ENCODE peak calls at places on chromosomes 1 and 21, in ten cellular contexts. One of them, this sample, is unnamed.

GRCh38 chr1:41480204-41481108 is 4.0 kb downstream of the EDN2 start:
- DNase-seq in esophagus squamous epithelium: no peak
- DNase-seq in stimulated activated CD8-positive, alpha-beta memory T cell treated with anti-CD3 and anti-CD28 coated beads, Interleukin-2, amount 100 ng/mL, for 48 hours: no peak
- DNase-seq in iPS-NIHi11: no peak
- DNase-seq in AML-193: no peak
- DNase-seq in foreskin fibroblast: no peak
- DNase-seq in stimulated activated CD4-positive, alpha-beta T cell treated with anti-CD3 and anti-CD28 coated beads, Interleukin-12 subunit alpha, Interleukin-12 subunit beta, amount 100 ng/mL, for 48 hours: no peak
- DNase-seq in activated gamma-delta T cell treated with Interleukin-2 at 50 U/mL for 16 hours: no peak
- DNase-seq in HTR-8/SVneo: no peak
- DNase-seq in endothelial cell of umbilical vein: no peak
- DNase-seq in this sample: no peak

GRCh38 chr21:27480841-27481261 is 514.0 kb upstream of the ADAMTS5 start:
- DNase-seq in esophagus squamous epithelium: no peak
- DNase-seq in stimulated activated CD8-positive, alpha-beta memory T cell treated with anti-CD3 and anti-CD28 coated beads, Interleukin-2, amount 100 ng/mL, for 48 hours: no peak
- DNase-seq in iPS-NIHi11: no peak
- DNase-seq in AML-193: no peak
- DNase-seq in foreskin fibroblast: peak
- DNase-seq in stimulated activated CD4-positive, alpha-beta T cell treated with anti-CD3 and anti-CD28 coated beads, Interleukin-12 subunit alpha, Interleukin-12 subunit beta, amount 100 ng/mL, for 48 hours: no peak
- DNase-seq in activated gamma-delta T cell treated with Interleukin-2 at 50 U/mL for 16 hours: no peak
- DNase-seq in HTR-8/SVneo: no peak
- DNase-seq in endothelial cell of umbilical vein: no peak
- DNase-seq in this sample: no peak

GRCh38 chr1:229117664-229118300 is 153.1 kb upstream of the RAB4A start:
- DNase-seq in esophagus squamous epithelium: no peak
- DNase-seq in stimulated activated CD8-positive, alpha-beta memory T cell treated with anti-CD3 and anti-CD28 coated beads, Interleukin-2, amount 100 ng/mL, for 48 hours: no peak
- DNase-seq in iPS-NIHi11: no peak
- DNase-seq in AML-193: no peak
- DNase-seq in foreskin fibroblast: peak
- DNase-seq in stimulated activated CD4-positive, alpha-beta T cell treated with anti-CD3 and anti-CD28 coated beads, Interleukin-12 subunit alpha, Interleukin-12 subunit beta, amount 100 ng/mL, for 48 hours: no peak
- DNase-seq in activated gamma-delta T cell treated with Interleukin-2 at 50 U/mL for 16 hours: no peak
- DNase-seq in HTR-8/SVneo: no peak
- DNase-seq in endothelial cell of umbilical vein: no peak
- DNase-seq in this sample: no peak

GRCh38 chr1:230825061-230825803 is 43.1 kb downstream of the C1orf198 start:
- DNase-seq in esophagus squamous epithelium: no peak
- DNase-seq in stimulated activated CD8-positive, alpha-beta memory T cell treated with anti-CD3 and anti-CD28 coated beads, Interleukin-2, amount 100 ng/mL, for 48 hours: no peak
- DNase-seq in iPS-NIHi11: no peak
- DNase-seq in AML-193: peak
- DNase-seq in foreskin fibroblast: peak
- DNase-seq in stimulated activated CD4-positive, alpha-beta T cell treated with anti-CD3 and anti-CD28 coated beads, Interleukin-12 subunit alpha, Interleukin-12 subunit beta, amount 100 ng/mL, for 48 hours: no peak
- DNase-seq in activated gamma-delta T cell treated with Interleukin-2 at 50 U/mL for 16 hours: no peak
- DNase-seq in HTR-8/SVneo: peak
- DNase-seq in endothelial cell of umbilical vein: peak
- DNase-seq in this sample: peak

GRCh38 chr21:43824250-43824882 is 35.0 kb downstream of the RRP1 start:
- DNase-seq in esophagus squamous epithelium: no peak
- DNase-seq in stimulated activated CD8-positive, alpha-beta memory T cell treated with anti-CD3 and anti-CD28 coated beads, Interleukin-2, amount 100 ng/mL, for 48 hours: no peak
- DNase-seq in iPS-NIHi11: no peak
- DNase-seq in AML-193: no peak
- DNase-seq in foreskin fibroblast: peak
- DNase-seq in stimulated activated CD4-positive, alpha-beta T cell treated with anti-CD3 and anti-CD28 coated beads, Interleukin-12 subunit alpha, Interleukin-12 subunit beta, amount 100 ng/mL, for 48 hours: no peak
- DNase-seq in activated gamma-delta T cell treated with Interleukin-2 at 50 U/mL for 16 hours: no peak
- DNase-seq in HTR-8/SVneo: no peak
- DNase-seq in endothelial cell of umbilical vein: no peak
- DNase-seq in this sample: no peak

GRCh38 chr1:211639500-211640361 is 35.7 kb downstream of the NEK2 start:
- DNase-seq in esophagus squamous epithelium: no peak
- DNase-seq in stimulated activated CD8-positive, alpha-beta memory T cell treated with anti-CD3 and anti-CD28 coated beads, Interleukin-2, amount 100 ng/mL, for 48 hours: no peak
- DNase-seq in iPS-NIHi11: no peak
- DNase-seq in AML-193: no peak
- DNase-seq in foreskin fibroblast: peak
- DNase-seq in stimulated activated CD4-positive, alpha-beta T cell treated with anti-CD3 and anti-CD28 coated beads, Interleukin-12 subunit alpha, Interleukin-12 subunit beta, amount 100 ng/mL, for 48 hours: no peak
- DNase-seq in activated gamma-delta T cell treated with Interleukin-2 at 50 U/mL for 16 hours: no peak
- DNase-seq in HTR-8/SVneo: peak
- DNase-seq in endothelial cell of umbilical vein: peak
- DNase-seq in this sample: no peak

GRCh38 chr1:20349561-20349960 is 58.9 kb downstream of the VWA5B1 start:
- DNase-seq in esophagus squamous epithelium: no peak
- DNase-seq in stimulated activated CD8-positive, alpha-beta memory T cell treated with anti-CD3 and anti-CD28 coated beads, Interleukin-2, amount 100 ng/mL, for 48 hours: no peak
- DNase-seq in iPS-NIHi11: no peak
- DNase-seq in AML-193: no peak
- DNase-seq in foreskin fibroblast: no peak
- DNase-seq in stimulated activated CD4-positive, alpha-beta T cell treated with anti-CD3 and anti-CD28 coated beads, Interleukin-12 subunit alpha, Interleukin-12 subunit beta, amount 100 ng/mL, for 48 hours: no peak
- DNase-seq in activated gamma-delta T cell treated with Interleukin-2 at 50 U/mL for 16 hours: no peak
- DNase-seq in HTR-8/SVneo: no peak
- DNase-seq in endothelial cell of umbilical vein: no peak
- DNase-seq in this sample: no peak

GRCh38 chr1:85581138-85581801 is 709 bp downstream of the CCN1 start:
- DNase-seq in esophagus squamous epithelium: no peak
- DNase-seq in stimulated activated CD8-positive, alpha-beta memory T cell treated with anti-CD3 and anti-CD28 coated beads, Interleukin-2, amount 100 ng/mL, for 48 hours: peak
- DNase-seq in iPS-NIHi11: peak
- DNase-seq in AML-193: no peak
- DNase-seq in foreskin fibroblast: peak
- DNase-seq in stimulated activated CD4-positive, alpha-beta T cell treated with anti-CD3 and anti-CD28 coated beads, Interleukin-12 subunit alpha, Interleukin-12 subunit beta, amount 100 ng/mL, for 48 hours: peak
- DNase-seq in activated gamma-delta T cell treated with Interleukin-2 at 50 U/mL for 16 hours: no peak
- DNase-seq in HTR-8/SVneo: no peak
- DNase-seq in endothelial cell of umbilical vein: peak
- DNase-seq in this sample: peak

GRCh38 chr1:209601809-209602657 is 18.5 kb downstream of the CAMK1G start:
- DNase-seq in esophagus squamous epithelium: no peak
- DNase-seq in stimulated activated CD8-positive, alpha-beta memory T cell treated with anti-CD3 and anti-CD28 coated beads, Interleukin-2, amount 100 ng/mL, for 48 hours: no peak
- DNase-seq in iPS-NIHi11: peak
- DNase-seq in AML-193: peak
- DNase-seq in foreskin fibroblast: peak
- DNase-seq in stimulated activated CD4-positive, alpha-beta T cell treated with anti-CD3 and anti-CD28 coated beads, Interleukin-12 subunit alpha, Interleukin-12 subunit beta, amount 100 ng/mL, for 48 hours: no peak
- DNase-seq in activated gamma-delta T cell treated with Interleukin-2 at 50 U/mL for 16 hours: no peak
- DNase-seq in HTR-8/SVneo: peak
- DNase-seq in endothelial cell of umbilical vein: peak
- DNase-seq in this sample: peak

GRCh38 chr21:42286416-42286815 is 28.8 kb downstream of the TFF3 start:
- DNase-seq in esophagus squamous epithelium: no peak
- DNase-seq in stimulated activated CD8-positive, alpha-beta memory T cell treated with anti-CD3 and anti-CD28 coated beads, Interleukin-2, amount 100 ng/mL, for 48 hours: no peak
- DNase-seq in iPS-NIHi11: no peak
- DNase-seq in AML-193: no peak
- DNase-seq in foreskin fibroblast: no peak
- DNase-seq in stimulated activated CD4-positive, alpha-beta T cell treated with anti-CD3 and anti-CD28 coated beads, Interleukin-12 subunit alpha, Interleukin-12 subunit beta, amount 100 ng/mL, for 48 hours: no peak
- DNase-seq in activated gamma-delta T cell treated with Interleukin-2 at 50 U/mL for 16 hours: no peak
- DNase-seq in HTR-8/SVneo: no peak
- DNase-seq in endothelial cell of umbilical vein: no peak
- DNase-seq in this sample: no peak

GRCh38 chr1:36366091-36366661 is 19.5 kb downstream of the STK40 start:
- DNase-seq in esophagus squamous epithelium: no peak
- DNase-seq in stimulated activated CD8-positive, alpha-beta memory T cell treated with anti-CD3 and anti-CD28 coated beads, Interleukin-2, amount 100 ng/mL, for 48 hours: no peak
- DNase-seq in iPS-NIHi11: peak
- DNase-seq in AML-193: peak
- DNase-seq in foreskin fibroblast: peak
- DNase-seq in stimulated activated CD4-positive, alpha-beta T cell treated with anti-CD3 and anti-CD28 coated beads, Interleukin-12 subunit alpha, Interleukin-12 subunit beta, amount 100 ng/mL, for 48 hours: no peak
- DNase-seq in activated gamma-delta T cell treated with Interleukin-2 at 50 U/mL for 16 hours: peak
- DNase-seq in HTR-8/SVneo: no peak
- DNase-seq in endothelial cell of umbilical vein: no peak
- DNase-seq in this sample: peak

GRCh38 chr1:219442575-219442974 is 170.3 kb downstream of the ZC3H11B start:
- DNase-seq in esophagus squamous epithelium: no peak
- DNase-seq in stimulated activated CD8-positive, alpha-beta memory T cell treated with anti-CD3 and anti-CD28 coated beads, Interleukin-2, amount 100 ng/mL, for 48 hours: no peak
- DNase-seq in iPS-NIHi11: no peak
- DNase-seq in AML-193: no peak
- DNase-seq in foreskin fibroblast: peak
- DNase-seq in stimulated activated CD4-positive, alpha-beta T cell treated with anti-CD3 and anti-CD28 coated beads, Interleukin-12 subunit alpha, Interleukin-12 subunit beta, amount 100 ng/mL, for 48 hours: no peak
- DNase-seq in activated gamma-delta T cell treated with Interleukin-2 at 50 U/mL for 16 hours: no peak
- DNase-seq in HTR-8/SVneo: no peak
- DNase-seq in endothelial cell of umbilical vein: peak
- DNase-seq in this sample: no peak

GRCh38 chr1:107405241-107405640 is 264.4 kb downstream of the NTNG1 start:
- DNase-seq in esophagus squamous epithelium: no peak
- DNase-seq in stimulated activated CD8-positive, alpha-beta memory T cell treated with anti-CD3 and anti-CD28 coated beads, Interleukin-2, amount 100 ng/mL, for 48 hours: no peak
- DNase-seq in iPS-NIHi11: no peak
- DNase-seq in AML-193: peak
- DNase-seq in foreskin fibroblast: peak
- DNase-seq in stimulated activated CD4-positive, alpha-beta T cell treated with anti-CD3 and anti-CD28 coated beads, Interleukin-12 subunit alpha, Interleukin-12 subunit beta, amount 100 ng/mL, for 48 hours: no peak
- DNase-seq in activated gamma-delta T cell treated with Interleukin-2 at 50 U/mL for 16 hours: no peak
- DNase-seq in HTR-8/SVneo: no peak
- DNase-seq in endothelial cell of umbilical vein: no peak
- DNase-seq in this sample: no peak

GRCh38 chr21:35428041-35428400 is 378.9 kb upstream of the RUNX1 start:
- DNase-seq in esophagus squamous epithelium: no peak
- DNase-seq in stimulated activated CD8-positive, alpha-beta memory T cell treated with anti-CD3 and anti-CD28 coated beads, Interleukin-2, amount 100 ng/mL, for 48 hours: no peak
- DNase-seq in iPS-NIHi11: no peak
- DNase-seq in AML-193: peak
- DNase-seq in foreskin fibroblast: peak
- DNase-seq in stimulated activated CD4-positive, alpha-beta T cell treated with anti-CD3 and anti-CD28 coated beads, Interleukin-12 subunit alpha, Interleukin-12 subunit beta, amount 100 ng/mL, for 48 hours: no peak
- DNase-seq in activated gamma-delta T cell treated with Interleukin-2 at 50 U/mL for 16 hours: no peak
- DNase-seq in HTR-8/SVneo: no peak
- DNase-seq in endothelial cell of umbilical vein: no peak
- DNase-seq in this sample: no peak